ENCODE peak calls at places on chromosome 5, in six cellular contexts. P, H, W, O, S and C are unnamed samples.

GRCh38 chr5:122030251-122030650 is 47.8 kb downstream of the LOX start:
- DNase-seq in P (no peak), H (no peak), W (no peak), O (no peak), S (no peak), C (no peak)

GRCh38 chr5:117652640-117653280 is 1078.1 kb upstream of the SEMA6A start:
- DNase-seq in P (no peak), H (no peak), W (no peak), O (no peak), S (no peak), C (no peak)

GRCh38 chr5:134145061-134145757 is 30.7 kb downstream of the TCF7 start:
- DNase-seq in P (no peak), H (no peak), W (no peak), O (no peak), S (no peak), C (no peak)

GRCh38 chr5:125210241-125210947 is 464.0 kb upstream of the ZNF608 start:
- DNase-seq in P (no peak), H (no peak), W (no peak), O (peak), S (no peak), C (peak)

GRCh38 chr5:159415301-159415937 is 85.1 kb upstream of the IL12B start:
- DNase-seq in P (no peak), H (no peak), W (no peak), O (no peak), S (no peak), C (no peak)

GRCh38 chr5:42274913-42275312 is 148.3 kb upstream of the GHR start:
- DNase-seq in P (no peak), H (no peak), W (no peak), O (peak), S (no peak), C (no peak)

GRCh38 chr5:151956720-151957119 is 32.1 kb upstream of the GLRA1 start:
- DNase-seq in P (no peak), H (no peak), W (no peak), O (no peak), S (no peak), C (no peak)

GRCh38 chr5:141623197-141623596 is 4.4 kb upstream of the DIAPH1 start:
- DNase-seq in P (no peak), H (no peak), W (no peak), O (no peak), S (peak), C (no peak)

GRCh38 chr5:53419247-53419646 is 61.2 kb upstream of the FST start:
- DNase-seq in P (no peak), H (no peak), W (no peak), O (peak), S (no peak), C (peak)

GRCh38 chr5:119315516-119315949 is 40.3 kb upstream of the TNFAIP8 start:
- DNase-seq in P (no peak), H (peak), W (no peak), O (no peak), S (peak), C (peak)

GRCh38 chr5:10332301-10332700 is 21.2 kb upstream of the MARCHF6 start:
- DNase-seq in P (no peak), H (no peak), W (no peak), O (no peak), S (no peak), C (no peak)

GRCh38 chr5:93328833-93329232 is 252.2 kb downstream of the NR2F1-AS1 start:
- DNase-seq in P (no peak), H (no peak), W (no peak), O (no peak), S (no peak), C (no peak)

GRCh38 chr5:141846031-141846430 is 32.2 kb downstream of the PCDH1 start:
- DNase-seq in P (no peak), H (peak), W (no peak), O (no peak), S (no peak), C (peak)

GRCh38 chr5:91499943-91500531 is 116.9 kb upstream of the ARRDC3 start:
- DNase-seq in P (no peak), H (peak), W (no peak), O (peak), S (peak), C (no peak)

GRCh38 chr5:88172847-88173758 is 95.5 kb downstream of the TMEM161B start:
- DNase-seq in P (no peak), H (no peak), W (peak), O (peak), S (no peak), C (no peak)

GRCh38 chr5:178651046-178651810 is 24.4 kb upstream of the CLK4 start:
- DNase-seq in P (no peak), H (no peak), W (no peak), O (no peak), S (no peak), C (peak)

GRCh38 chr5:105885266-105885665 is 1785.5 kb downstream of the EFNA5 start:
- DNase-seq in P (no peak), H (no peak), W (no peak), O (no peak), S (no peak), C (peak)

GRCh38 chr5:143053780-143054179 is 283.6 kb downstream of the ARHGAP26 start:
- DNase-seq in P (no peak), H (no peak), W (no peak), O (no peak), S (no peak), C (no peak)

GRCh38 chr5:142342128-142342981 is 17.5 kb upstream of the SPRY4 start:
- DNase-seq in P (no peak), H (no peak), W (no peak), O (peak), S (no peak), C (no peak)

GRCh38 chr5:120471971-120472370 is 7.9 kb downstream of the PRR16 start:
- DNase-seq in P (no peak), H (no peak), W (no peak), O (no peak), S (no peak), C (no peak)

GRCh38 chr5:14138608-14139540 is 4.3 kb upstream of the TRIO start:
- DNase-seq in P (no peak), H (no peak), W (no peak), O (no peak), S (no peak), C (no peak)

GRCh38 chr5:78504726-78505431 is 143.7 kb downstream of the LHFPL2 start:
- DNase-seq in P (no peak), H (peak), W (peak), O (peak), S (no peak), C (peak)

GRCh38 chr5:146051678-146052077 is 53.7 kb downstream of the PLAC8L1 start:
- DNase-seq in P (no peak), H (no peak), W (no peak), O (peak), S (no peak), C (peak)

GRCh38 chr5:32842798-32843531 is 131.8 kb downstream of the NPR3 start:
- DNase-seq in P (no peak), H (no peak), W (peak), O (no peak), S (no peak), C (no peak)

GRCh38 chr5:169980418-169981053 is at the start of gene INSYN2B:
- DNase-seq in P (peak), H (peak), W (peak), O (peak), S (peak), C (peak)

GRCh38 chr5:160188151-160188967 is 40.9 kb upstream of the FABP6 start:
- DNase-seq in P (no peak), H (peak), W (peak), O (no peak), S (no peak), C (peak)

GRCh38 chr5:41102341-41102740 is 31.2 kb upstream of the MROH2B start:
- DNase-seq in P (no peak), H (no peak), W (no peak), O (no peak), S (no peak), C (no peak)

GRCh38 chr5:96195053-96195452 is 233.4 kb upstream of the ELL2 start:
- DNase-seq in P (no peak), H (no peak), W (no peak), O (no peak), S (no peak), C (peak)

GRCh38 chr5:19047277-19047676 is 940.7 kb downstream of the CDH18 start:
- DNase-seq in P (no peak), H (no peak), W (no peak), O (no peak), S (no peak), C (no peak)

GRCh38 chr5:160492565-160492964 is 70.9 kb downstream of the PTTG1 start:
- DNase-seq in P (no peak), H (no peak), W (no peak), O (no peak), S (no peak), C (no peak)

GRCh38 chr5:138438724-138439536 is at the start of gene REEP2:
- DNase-seq in P (peak), H (no peak), W (no peak), O (no peak), S (peak), C (peak)

GRCh38 chr5:167759411-167759821 is 532.0 kb upstream of the WWC1 start:
- DNase-seq in P (no peak), H (no peak), W (no peak), O (peak), S (no peak), C (peak)

GRCh38 chr5:134370306-134370870 is 981 bp upstream of the UBE2B start:
- DNase-seq in P (no peak), H (no peak), W (no peak), O (no peak), S (no peak), C (peak)

GRCh38 chr5:123997354-123998215 is 485.6 kb downstream of the CSNK1G3 start:
- DNase-seq in P (no peak), H (no peak), W (no peak), O (no peak), S (no peak), C (peak)

GRCh38 chr5:14525397-14525796 is 56.2 kb upstream of the OTULINL start:
- DNase-seq in P (no peak), H (no peak), W (no peak), O (no peak), S (no peak), C (no peak)

GRCh38 chr5:6488021-6488420 is 39.4 kb downstream of the UBE2QL1 start:
- DNase-seq in P (no peak), H (no peak), W (no peak), O (peak), S (no peak), C (no peak)